ENCODE peak calls at places on chromosomes 12 and 14, in four cellular contexts. E is lower leg skin, P is body of pancreas, Y is breast epithelium. G is an unnamed sample.
A peak's percentile ranks its signal among the peaks of the same experiment; 100 is the strongest.

GRCh38 chr12:1791104-1791927 is 29.0 kb upstream of the LRTM2 start:
- DNase-seq in P (peak; percentile 84), E (peak; percentile 61), Y (no peak), G (peak; percentile 78)

GRCh38 chr14:92511472-92512247 is 1.9 kb upstream of the RIN3 start:
- DNase-seq in P (no peak), Y (no peak), E (no peak), G (no peak)

GRCh38 chr14:23518716-23519115 is 32.8 kb downstream of the ZFHX2 start:
- DNase-seq in P (no peak), E (no peak), Y (no peak), G (peak; percentile 10)

GRCh38 chr12:14892726-14893442 is 7.2 kb upstream of the MGP start:
- DNase-seq in Y (no peak), P (peak; percentile 52), E (peak; percentile 68), G (peak; percentile 53)

GRCh38 chr12:69894800-69895199 is 69.8 kb downstream of the MYRFL start:
- DNase-seq in P (no peak), Y (no peak), E (no peak), G (no peak)

GRCh38 chr12:104718581-104718980 is 239.5 kb downstream of the SLC41A2 start:
- DNase-seq in Y (no peak), P (no peak), E (no peak), G (peak; percentile 73)

GRCh38 chr12:94285954-94286579 is 137.7 kb downstream of the PLXNC1 start:
- DNase-seq in P (no peak), Y (no peak), E (no peak), G (no peak)

GRCh38 chr12:130147875-130148596 is 14.2 kb upstream of the FZD10 start:
- DNase-seq in Y (no peak), E (no peak), P (no peak), G (no peak)

GRCh38 chr12:11684393-11684792 is 34.9 kb downstream of the ETV6 start:
- DNase-seq in E (no peak), P (no peak), Y (no peak), G (no peak)

GRCh38 chr12:78271546-78271945 is 440.9 kb downstream of the NAV3 start:
- DNase-seq in Y (no peak), E (no peak), P (no peak), G (no peak)

GRCh38 chr12:59164991-59165718 is 244.9 kb upstream of the LRIG3 start:
- DNase-seq in P (no peak), E (peak; percentile 29), Y (peak; percentile 54), G (no peak)

GRCh38 chr12:59164226-59164625 is 243.9 kb upstream of the LRIG3 start:
- DNase-seq in P (no peak), E (no peak), Y (no peak), G (no peak)

DNA sequence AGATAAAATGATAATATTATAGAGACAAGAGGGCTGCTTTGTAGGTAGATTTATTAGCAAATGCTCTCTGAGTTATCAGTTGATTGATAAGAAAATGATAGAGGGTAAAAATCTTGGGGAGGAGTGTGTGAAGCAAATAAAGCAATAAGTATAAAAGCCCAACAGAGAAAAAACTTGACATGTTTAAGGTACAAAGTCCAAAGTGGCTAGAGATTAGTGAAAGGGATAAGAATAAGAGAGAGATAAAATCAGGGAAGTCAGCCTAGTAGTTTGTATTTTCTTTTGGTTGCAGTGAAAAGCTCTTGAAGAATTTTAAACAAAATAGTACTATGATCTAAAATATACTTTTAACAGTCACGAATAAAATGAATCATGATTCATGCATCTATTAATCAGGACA is 246.2 kb upstream of the LRIG3 start:
- DNase-seq in Y (no peak), P (no peak), E (no peak), G (no peak)
- TF ChIP-seq CTCF in Y (no peak), P (no peak), E (no peak), G (no peak)

GRCh38 chr14:71320734-71321555 is 413.7 kb downstream of the PCNX1 start:
- DNase-seq in E (peak; percentile 31), P (peak; percentile 63), Y (peak; percentile 51), G (peak; percentile 69)
- TF ChIP-seq POLR2A in E (no peak), P (peak; percentile 42), Y (peak; percentile 2), G (peak; percentile 71)

GRCh38 chr14:55697358-55697985 is 117.5 kb downstream of the KTN1 start:
- DNase-seq in Y (no peak), P (no peak), E (no peak), G (no peak)
- TF ChIP-seq CTCF in Y (no peak), P (no peak), E (no peak), G (no peak)

GRCh38 chr12:18798445-18799139 is 60.7 kb downstream of the CAPZA3 start:
- DNase-seq in Y (no peak), E (no peak), P (no peak), G (no peak)
- TF ChIP-seq POLR2A in Y (no peak), E (no peak), P (no peak), G (no peak)

DNA sequence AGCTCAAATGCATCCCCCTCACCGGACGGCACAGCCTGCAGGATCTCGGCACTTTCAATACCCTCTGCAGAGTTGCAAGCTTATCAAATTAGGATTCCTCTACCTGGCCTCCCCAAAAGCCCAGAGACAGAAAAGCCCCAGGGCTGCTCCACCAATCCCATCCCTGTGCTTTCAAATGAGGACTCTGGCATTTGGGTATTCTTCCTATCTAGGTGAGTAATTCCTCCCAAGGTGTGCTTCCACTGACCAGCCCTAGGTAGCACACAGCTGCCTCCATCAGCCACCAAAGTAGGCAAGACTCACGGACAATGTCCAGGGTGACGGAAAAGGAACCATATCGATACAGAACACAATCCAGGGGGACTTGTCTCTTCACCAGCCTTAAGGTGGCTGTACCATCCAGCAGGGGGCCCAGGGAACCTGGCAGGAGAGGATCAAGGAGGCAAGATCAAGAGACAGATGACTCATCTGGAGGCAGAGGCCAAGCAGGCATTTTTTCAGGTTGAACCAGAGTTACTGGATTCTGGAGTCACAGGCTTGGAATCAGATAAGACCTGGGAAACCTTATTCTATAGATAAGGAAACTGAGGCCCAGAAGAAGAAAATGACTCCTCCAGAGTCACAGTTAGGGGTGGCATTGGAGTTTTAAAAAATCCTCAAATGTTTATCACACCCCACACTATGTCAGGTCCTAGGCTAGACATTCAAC is 9.9 kb downstream of the PMEL start:
- DNase-seq in Y (no peak), E (no peak), P (peak; percentile 41), G (peak; percentile 18)
- TF ChIP-seq CTCF in Y (peak; percentile 13), E (no peak), P (no peak), G (no peak)

DNA sequence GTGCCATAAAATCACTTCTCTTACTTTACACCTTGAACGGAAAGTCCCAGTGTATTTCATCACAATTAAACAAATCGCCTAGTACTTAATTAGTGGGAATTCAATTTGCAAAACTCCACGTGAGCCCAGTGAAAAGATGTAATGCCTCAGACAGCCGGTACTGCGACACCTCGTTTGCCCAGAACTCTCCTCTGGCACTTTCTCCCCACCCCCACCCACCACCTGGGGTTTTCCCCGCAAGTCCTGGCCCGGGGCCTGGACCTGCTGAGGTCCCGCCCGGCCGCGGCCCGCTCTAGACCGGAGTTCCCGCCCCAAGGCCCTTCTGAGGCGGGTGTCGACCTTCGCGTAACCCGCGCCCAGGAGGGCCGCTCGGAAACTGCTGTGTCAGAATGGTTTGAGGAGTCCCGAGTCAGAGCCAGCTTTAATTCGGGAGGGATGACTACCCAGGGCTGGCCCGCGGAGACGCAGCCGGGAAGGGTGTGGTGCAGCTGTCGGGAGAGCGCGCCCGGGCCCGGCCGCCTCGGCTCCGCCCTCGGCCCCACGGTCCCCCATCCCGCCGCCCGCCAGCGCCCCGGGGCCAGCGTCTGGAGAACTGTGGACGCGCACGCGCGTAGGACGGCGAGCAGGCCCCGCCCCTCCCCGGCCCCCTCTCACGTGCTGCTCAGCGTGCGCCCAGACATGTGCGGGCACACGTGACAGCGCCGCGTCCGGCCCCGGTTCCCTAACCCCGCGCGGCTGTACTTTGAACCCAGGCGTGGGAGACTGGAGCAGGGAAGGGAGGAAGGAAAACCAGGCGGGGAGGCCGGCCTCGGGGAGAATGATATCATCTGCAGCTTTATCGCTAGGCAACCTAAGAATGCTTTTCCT is 10.8 kb downstream of the BHLHE41 start:
- DNase-seq in P (peak; percentile 97), Y (peak; percentile 94), E (peak; percentile 92), G (peak; percentile 96)
- TF ChIP-seq POLR2A in P (peak; percentile 85), Y (no peak), E (peak; percentile 36), G (peak; percentile 85)

GRCh38 chr14:54673193-54674121 is 106.5 kb downstream of the SAMD4A start:
- DNase-seq in Y (no peak), E (no peak), P (no peak), G (no peak)
- TF ChIP-seq CTCF in Y (no peak), E (no peak), P (no peak), G (no peak)

GRCh38 chr12:66399626-66399931 is 97.3 kb downstream of the HELB start:
- DNase-seq in E (no peak), Y (no peak), P (no peak), G (no peak)

GRCh38 chr12:66397574-66397973 is 95.3 kb downstream of the HELB start:
- DNase-seq in P (no peak), Y (no peak), E (no peak), G (no peak)

GRCh38 chr12:66398931-66399625 is 96.8 kb downstream of the HELB start:
- DNase-seq in P (no peak), Y (no peak), E (no peak), G (no peak)

GRCh38 chr12:66388512-66388911 is 86.2 kb downstream of the HELB start:
- DNase-seq in P (peak; percentile 18), Y (no peak), E (no peak), G (no peak)

GRCh38 chr12:66393890-66394289 is 91.6 kb downstream of the HELB start:
- DNase-seq in Y (no peak), P (no peak), E (no peak), G (no peak)
- TF ChIP-seq POLR2A in Y (no peak), P (no peak), E (no peak), G (no peak)

G was measured in thyroid gland.